ENCODE peak calls at places on chromosomes 11 and 22, in six cellular contexts. C, T, O, I, V and Y are unnamed samples. For H3K9me3, the result is how much of the 10 kb centered on the place peaks cover.

GRCh38 chr22:43201486-43202219 is 14.7 kb upstream of the TTLL12 start:
- DNase-seq in I (no peak), V (no peak), O (no peak), C (no peak), T (no peak), Y (no peak)

GRCh38 chr22:40911772-40912171 is 39.4 kb upstream of the RBX1 start:
- DNase-seq in V (no peak), C (no peak), T (no peak), I (peak), O (peak), Y (peak)

GRCh38 chr11:8934735-8935478 is 2.2 kb upstream of the C11orf16 start:
- DNase-seq in C (peak), T (no peak), V (no peak), I (peak), O (peak), Y (peak)

GRCh38 chr22:27512283-27512761 is 289.2 kb downstream of the MN1 start:
- DNase-seq in V (no peak), I (peak), O (peak), T (no peak), C (no peak), Y (peak)

GRCh38 chr11:82229346-82229745 is 504.3 kb downstream of the FAM181B start:
- DNase-seq in T (no peak), O (no peak), C (peak), I (no peak), V (peak), Y (peak)

GRCh38 chr11:115269193-115269592 is 235.0 kb downstream of the CADM1 start:
- DNase-seq in V (no peak), O (no peak), C (no peak), T (no peak), I (no peak), Y (no peak)

GRCh38 chr22:28594784-28595324 is 84.8 kb downstream of the TTC28 start:
- DNase-seq in V (peak), C (peak), O (peak), I (peak), T (no peak), Y (peak)

GRCh38 chr11:70397983-70398833 is at the start of gene CTTN:
- DNase-seq in T (peak), O (peak), I (peak), V (peak), C (peak), Y (peak)

GRCh38 chr11:133082453-133082781 is 449.9 kb downstream of the OPCML start:
- DNase-seq in O (no peak), C (no peak), V (no peak), T (peak), I (no peak), Y (peak)

GRCh38 chr11:117520966-117521365 is 193.3 kb downstream of the CEP164 start:
- DNase-seq in T (no peak), C (no peak), O (no peak), V (no peak), I (no peak), Y (no peak)

GRCh38 chr11:61011239-61011870 is 39.9 kb downstream of the CD6 start:
- DNase-seq in O (no peak), T (no peak), V (no peak), C (no peak), I (no peak), Y (no peak)

GRCh38 chr11:102552447-102553200 is 22.1 kb upstream of the MMP7 start:
- DNase-seq in I (peak), V (no peak), O (peak), C (peak), T (no peak), Y (peak)

GRCh38 chr22:46297151-46297819 is 615 bp downstream of the GTSE1 start:
- DNase-seq in O (peak), V (peak), T (peak), C (peak), I (peak), Y (peak)

GRCh38 chr22:46294784-46295183 is 1.9 kb upstream of the GTSE1 start:
- DNase-seq in O (no peak), V (no peak), T (no peak), I (no peak), C (no peak), Y (no peak)

GRCh38 chr22:46296257-46297150 is at the start of gene GTSE1:
- DNase-seq in O (peak), V (peak), C (peak), I (peak), T (peak), Y (peak)

GRCh38 chr22:46293591-46294260 is 2.9 kb upstream of the GTSE1 start:
- DNase-seq in V (no peak), T (peak), O (peak), C (no peak), I (peak), Y (peak)

DNA sequence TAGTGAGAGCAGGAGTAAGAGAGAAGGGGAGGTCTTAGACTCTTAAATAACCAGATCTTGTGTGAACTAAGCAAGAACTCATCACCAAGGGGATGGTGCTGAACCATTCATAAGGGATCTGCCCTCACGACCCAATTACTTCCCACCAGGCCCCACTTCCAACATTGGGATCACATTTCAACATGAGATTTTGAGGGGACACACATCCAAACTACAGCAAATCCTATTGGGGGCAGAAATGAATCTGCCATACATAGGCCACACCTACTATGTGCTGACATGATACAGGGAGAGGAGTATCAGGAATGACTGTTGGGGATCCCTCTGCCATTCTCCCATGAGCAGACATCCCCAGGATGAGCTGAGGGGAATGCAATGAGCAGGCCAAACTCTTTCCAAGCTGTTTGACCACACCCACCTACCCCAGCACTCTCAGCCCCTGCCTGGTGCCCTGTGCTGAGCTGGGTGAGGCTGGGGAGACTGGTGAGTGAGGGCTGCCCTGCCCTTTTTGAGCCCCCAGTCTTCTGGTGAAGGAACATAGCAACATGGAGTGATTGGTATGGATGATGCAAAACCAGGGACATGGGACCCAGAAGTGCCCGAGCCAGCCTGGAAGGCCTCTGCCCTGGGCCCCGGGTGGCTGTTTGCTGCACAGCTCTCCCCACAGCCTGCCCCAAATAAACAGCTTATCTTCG is 1.2 kb upstream of the GTSE1 start:
- DNase-seq in I (no peak), C (no peak), T (no peak), V (no peak), O (no peak), Y (no peak)
- H3K9ac ChIP-seq in I (peak), C (peak), T (peak), V (peak), O (no peak), Y (peak)

GRCh38 chr11:13007702-13008435 is 1.2 kb upstream of the RASSF10 start:
- DNase-seq in T (no peak), I (no peak), O (peak), C (peak), V (no peak), Y (no peak)
- H3K4me3 ChIP-seq in T (no peak), I (no peak), O (no peak), C (peak), V (no peak), Y (no peak)

DNA sequence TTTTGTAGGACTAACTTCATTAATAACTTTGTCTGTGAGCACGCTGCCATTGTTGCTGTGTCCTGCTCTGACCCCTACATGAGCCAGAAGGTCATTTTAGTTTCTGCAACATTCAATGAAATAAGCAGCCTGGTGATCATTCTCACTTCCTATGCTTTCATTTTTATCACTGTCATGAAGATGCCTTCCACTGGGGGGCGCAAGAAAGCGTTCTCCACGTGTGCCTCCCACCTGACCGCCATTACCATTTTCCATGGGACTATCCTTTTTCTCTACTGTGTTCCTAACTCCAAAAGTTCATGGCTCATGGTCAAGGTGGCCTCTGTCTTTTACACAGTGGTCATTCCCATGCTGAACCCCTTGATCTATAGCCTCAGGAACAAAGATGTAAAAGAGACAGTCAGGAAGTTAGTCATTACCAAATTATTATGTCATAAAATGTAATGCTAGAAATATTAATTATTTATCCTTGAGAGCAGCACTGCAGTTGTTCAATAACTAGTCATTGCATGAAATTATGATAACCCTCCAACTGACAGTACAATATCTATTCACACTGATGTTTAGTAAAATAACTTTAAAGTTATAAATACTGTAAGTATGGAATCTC is 46.4 kb upstream of the OR5D13 start:
- DNase-seq in C (no peak), T (no peak), V (peak), I (no peak), O (no peak), Y (no peak)
- H3K9me3 ChIP-seq in C (half or more), T (under half), V (under half), I (under half), O (under half), Y (under half)

GRCh38 chr11:74784234-74784633 is 35.6 kb downstream of the RNF169 start:
- DNase-seq in V (no peak), I (no peak), T (no peak), O (no peak), C (no peak), Y (no peak)

GRCh38 chr11:74778581-74778980 is 29.9 kb downstream of the RNF169 start:
- DNase-seq in T (no peak), I (no peak), C (no peak), O (no peak), V (no peak), Y (no peak)

GRCh38 chr11:74780277-74780870 is 31.7 kb downstream of the RNF169 start:
- DNase-seq in C (no peak), I (peak), V (no peak), O (peak), T (no peak), Y (peak)

GRCh38 chr11:74777877-74778276 is 29.2 kb downstream of the RNF169 start:
- DNase-seq in O (no peak), V (no peak), T (no peak), I (no peak), C (no peak), Y (no peak)

GRCh38 chr11:74783241-74783871 is 34.7 kb downstream of the RNF169 start:
- DNase-seq in C (no peak), V (no peak), T (peak), I (peak), O (peak), Y (peak)
- H3K9ac ChIP-seq in C (no peak), V (no peak), T (no peak), I (no peak), O (no peak), Y (no peak)

GRCh38 chr22:36053242-36054147 is 24.9 kb upstream of the RBFOX2 start:
- DNase-seq in T (no peak), V (no peak), C (no peak), O (no peak), I (no peak), Y (no peak)

GRCh38 chr22:36052505-36052941 is 23.9 kb upstream of the RBFOX2 start:
- DNase-seq in C (no peak), T (peak), I (peak), O (peak), V (no peak), Y (no peak)

GRCh38 chr22:36056980-36057379 is 28.4 kb upstream of the RBFOX2 start:
- DNase-seq in C (no peak), V (no peak), T (no peak), O (peak), I (peak), Y (no peak)

DNA sequence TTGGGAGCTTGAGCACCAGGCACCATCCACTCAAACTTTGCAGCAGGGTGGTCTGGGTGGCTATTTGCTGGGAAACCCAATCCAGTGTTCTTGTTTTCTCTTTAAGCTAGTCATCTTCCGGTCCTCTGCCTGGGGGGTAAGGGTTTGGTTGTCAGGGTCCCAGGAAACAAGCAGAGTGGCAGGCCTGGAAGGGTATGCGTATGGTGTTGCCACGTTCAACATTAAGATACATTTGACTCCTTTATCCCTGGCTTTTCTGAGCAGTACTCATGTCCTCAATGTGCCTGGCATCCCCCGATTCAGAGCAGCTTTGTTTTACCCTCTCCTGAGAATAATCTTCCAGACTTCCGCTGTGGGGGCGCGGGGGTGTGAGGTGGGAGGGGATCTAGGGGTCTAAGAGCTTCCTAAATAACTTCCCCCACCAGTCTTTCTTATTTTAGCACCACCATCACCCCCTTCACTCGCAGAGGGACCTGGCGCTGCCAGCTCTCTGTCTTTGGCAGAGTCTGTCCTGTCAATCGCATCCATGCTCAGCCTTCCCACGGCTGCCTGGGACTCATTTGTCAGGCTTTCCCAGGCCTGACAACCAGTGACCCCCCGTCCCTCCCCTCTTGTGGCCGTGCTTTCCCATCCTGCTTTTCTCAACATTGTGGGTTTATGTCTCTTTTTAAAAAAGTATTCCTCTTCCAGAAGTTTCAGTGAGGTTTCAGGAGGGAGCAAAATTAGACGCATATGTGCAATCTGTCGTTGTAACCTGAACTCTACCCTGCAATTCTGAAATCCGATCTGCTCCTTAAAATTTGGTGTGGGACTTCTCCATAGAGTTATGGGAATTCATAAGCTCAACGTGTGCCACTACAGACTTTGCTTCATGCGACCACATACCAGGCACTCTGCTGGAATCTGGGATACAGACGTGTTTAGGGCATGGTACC is 27.0 kb upstream of the RBFOX2 start:
- DNase-seq in V (no peak), O (peak), T (no peak), I (peak), C (no peak), Y (peak)
- H3K4me3 ChIP-seq in V (no peak), O (no peak), T (no peak), I (no peak), C (no peak), Y (peak)

GRCh38 chr11:1368966-1369365 is 20.8 kb upstream of the BRSK2 start:
- DNase-seq in V (no peak), O (no peak), C (no peak), I (no peak), T (no peak), Y (no peak)

GRCh38 chr11:1371026-1371325 is 18.8 kb upstream of the BRSK2 start:
- DNase-seq in O (no peak), C (no peak), V (no peak), I (no peak), T (no peak), Y (no peak)

GRCh38 chr11:1370186-1371025 is 19.3 kb upstream of the BRSK2 start:
- DNase-seq in V (no peak), I (no peak), T (no peak), C (no peak), O (no peak), Y (no peak)

GRCh38 chr11:1368216-1368615 is 21.5 kb upstream of the BRSK2 start:
- DNase-seq in C (no peak), I (no peak), V (no peak), T (no peak), O (no peak), Y (no peak)

GRCh38 chr11:1369371-1370005 is 20.2 kb upstream of the BRSK2 start:
- DNase-seq in C (no peak), T (no peak), I (no peak), V (no peak), O (no peak), Y (no peak)
- H3K9me3 ChIP-seq in C (under half), T (under half), I (under half), V (under half), O (under half), Y (under half)

GRCh38 chr11:21602734-21603133 is 590.2 kb upstream of the ANO5 start:
- DNase-seq in I (no peak), C (no peak), T (no peak), O (no peak), V (no peak), Y (no peak)
- H3K9ac ChIP-seq in I (no peak), C (no peak), T (no peak), O (no peak), V (no peak), Y (no peak)

GRCh38 chr11:78190374-78190773 is 1.7 kb downstream of the USP35 start:
- DNase-seq in V (no peak), T (no peak), C (no peak), I (no peak), O (no peak), Y (no peak)
- H3K4me3 ChIP-seq in V (no peak), T (no peak), C (peak), I (no peak), O (peak), Y (peak)

GRCh38 chr22:48331266-48331665 is 1496.4 kb downstream of the BRD1 start:
- DNase-seq in V (no peak), I (no peak), C (no peak), T (no peak), O (no peak), Y (no peak)
- H3K9me3 ChIP-seq in V (under half), I (half or more), C (under half), T (under half), O (under half), Y (under half)